ENCODE peak calls at places on chromosomes 12 and 14, in four cellular contexts. E, K, V and P are unnamed samples.

GRCh38 chr12:78194448-78194847 is 363.8 kb downstream of the NAV3 start:
- DNase-seq in E (no peak), K (no peak), V (no peak), P (no peak)

GRCh38 chr14:21014761-21015190 is 10.1 kb downstream of the NDRG2 start:
- DNase-seq in E (peak), K (peak), V (no peak), P (peak)

GRCh38 chr14:44846232-44846824 is 115.4 kb downstream of the KLHL28 start:
- DNase-seq in E (peak), K (peak), V (peak), P (peak)

GRCh38 chr14:68408680-68409079 is 384.2 kb downstream of the ZFP36L1 start:
- DNase-seq in E (no peak), K (no peak), V (no peak), P (no peak)

GRCh38 chr12:103994235-103994634 is 28.6 kb downstream of the TDG start:
- DNase-seq in E (no peak), K (no peak), V (no peak), P (no peak)

GRCh38 chr12:81270385-81270784 is 192.5 kb downstream of the ACSS3 start:
- DNase-seq in E (no peak), K (no peak), V (no peak), P (no peak)

GRCh38 chr12:26341481-26341880 is 146.1 kb downstream of the SSPN start:
- DNase-seq in E (no peak), K (no peak), V (no peak), P (no peak)

GRCh38 chr14:75982724-75983358 is 1.0 kb upstream of the TGFB3 start:
- DNase-seq in E (no peak), K (peak), V (no peak), P (no peak)

GRCh38 chr12:107512391-107512790 is 173.2 kb upstream of the PWP1 start:
- DNase-seq in E (no peak), K (no peak), V (no peak), P (no peak)

GRCh38 chr12:29039013-29039412 is 110.1 kb upstream of the FAR2 start:
- DNase-seq in E (no peak), K (no peak), V (no peak), P (no peak)

GRCh38 chr14:22168092-22168955 is 420.7 kb downstream of the DAD1 start:
- DNase-seq in E (no peak), K (no peak), V (no peak), P (no peak)

GRCh38 chr12:7869137-7869536 is 3.6 kb downstream of the SLC2A14 start:
- DNase-seq in E (no peak), K (no peak), V (no peak), P (no peak)

GRCh38 chr14:21894003-21894897 is 220.6 kb upstream of the OR4E1 start:
- DNase-seq in E (no peak), K (no peak), V (no peak), P (peak)

GRCh38 chr12:79121486-79121885 is 256.9 kb downstream of the SYT1 start:
- DNase-seq in E (no peak), K (no peak), V (no peak), P (no peak)

GRCh38 chr12:69714542-69714941 is 15.4 kb upstream of the BEST3 start:
- DNase-seq in E (no peak), K (no peak), V (no peak), P (no peak)

GRCh38 chr14:68182492-68182891 is 362.9 kb downstream of the RAD51B start:
- DNase-seq in E (peak), K (no peak), V (peak), P (no peak)

GRCh38 chr12:130514149-130514551 is 176.5 kb downstream of the PIWIL1 start:
- DNase-seq in E (no peak), K (no peak), V (no peak), P (no peak)

GRCh38 chr12:112962561-112962960 is 15.8 kb upstream of the OAS2 start:
- DNase-seq in E (no peak), K (no peak), V (no peak), P (no peak)

GRCh38 chr12:40444174-40444573 is 219.4 kb downstream of the LRRK2 start:
- DNase-seq in E (no peak), K (no peak), V (no peak), P (no peak)

GRCh38 chr12:110343921-110344555 is 59.5 kb downstream of the ANAPC7 start:
- DNase-seq in E (no peak), K (no peak), V (no peak), P (no peak)

GRCh38 chr12:82754856-82755255 is 68.2 kb downstream of the TMTC2 start:
- DNase-seq in E (no peak), K (no peak), V (no peak), P (no peak)

GRCh38 chr12:47200446-47200845 is 120.7 kb upstream of the AMIGO2 start:
- DNase-seq in E (no peak), K (no peak), V (no peak), P (no peak)

GRCh38 chr12:107402041-107403022 is 283.3 kb upstream of the PWP1 start:
- DNase-seq in E (no peak), K (peak), V (peak), P (peak)

GRCh38 chr12:54612216-54612750 is 22.4 kb downstream of the LACRT start:
- DNase-seq in E (no peak), K (no peak), V (no peak), P (no peak)

GRCh38 chr12:68521321-68521839 is 89.3 kb upstream of the RAP1B start:
- DNase-seq in E (no peak), K (no peak), V (no peak), P (no peak)

GRCh38 chr12:9702239-9702638 is 30.7 kb downstream of the CLECL1 start:
- DNase-seq in E (no peak), K (no peak), V (no peak), P (no peak)

GRCh38 chr12:93109794-93110203 is 180.7 kb upstream of the EEA1 start:
- DNase-seq in E (no peak), K (no peak), V (no peak), P (no peak)

GRCh38 chr12:12877789-12878455 is 13.4 kb upstream of the GPRC5A start:
- DNase-seq in E (no peak), K (no peak), V (no peak), P (no peak)

GRCh38 chr12:31006416-31007152 is 67.1 kb upstream of the DDX11 start:
- DNase-seq in E (no peak), K (no peak), V (no peak), P (no peak)

GRCh38 chr12:91331371-91331770 is 148.8 kb upstream of the DCN start:
- DNase-seq in E (no peak), K (no peak), V (no peak), P (no peak)

GRCh38 chr12:18998343-18999270 is 130.9 kb upstream of the PLEKHA5 start:
- DNase-seq in E (no peak), K (no peak), V (no peak), P (no peak)

GRCh38 chr12:47022296-47022695 is 57.1 kb upstream of the PCED1B start:
- DNase-seq in E (no peak), K (no peak), V (no peak), P (no peak)

GRCh38 chr12:87196329-87196728 is 832.9 kb downstream of the C12orf50 start:
- DNase-seq in E (no peak), K (no peak), V (no peak), P (no peak)

GRCh38 chr14:95267306-95267705 is 52.4 kb downstream of the CLMN start:
- DNase-seq in E (no peak), K (no peak), V (no peak), P (no peak)

GRCh38 chr12:32025906-32026305 is 66.7 kb downstream of the RESF1 start:
- DNase-seq in E (peak), K (no peak), V (no peak), P (no peak)

GRCh38 chr14:72736348-72736747 is 157.6 kb downstream of the DPF3 start:
- DNase-seq in E (no peak), K (peak), V (no peak), P (no peak)

GRCh38 chr12:40632933-40633332 is 59.3 kb upstream of the CNTN1 start:
- DNase-seq in E (no peak), K (no peak), V (no peak), P (no peak)

GRCh38 chr12:128920468-128920867 is 67.2 kb downstream of the GLT1D1 start:
- DNase-seq in E (no peak), K (no peak), V (no peak), P (no peak)

GRCh38 chr12:109730306-109731145 is 16.9 kb downstream of the FAM222A start:
- DNase-seq in E (no peak), K (no peak), V (no peak), P (no peak)

GRCh38 chr14:26855051-26855753 is 257.4 kb upstream of the NOVA1 start:
- DNase-seq in E (no peak), K (no peak), V (no peak), P (no peak)
- TF ChIP-seq SPI1 in E (no peak), K (no peak), V (no peak), P (no peak)

DNA sequence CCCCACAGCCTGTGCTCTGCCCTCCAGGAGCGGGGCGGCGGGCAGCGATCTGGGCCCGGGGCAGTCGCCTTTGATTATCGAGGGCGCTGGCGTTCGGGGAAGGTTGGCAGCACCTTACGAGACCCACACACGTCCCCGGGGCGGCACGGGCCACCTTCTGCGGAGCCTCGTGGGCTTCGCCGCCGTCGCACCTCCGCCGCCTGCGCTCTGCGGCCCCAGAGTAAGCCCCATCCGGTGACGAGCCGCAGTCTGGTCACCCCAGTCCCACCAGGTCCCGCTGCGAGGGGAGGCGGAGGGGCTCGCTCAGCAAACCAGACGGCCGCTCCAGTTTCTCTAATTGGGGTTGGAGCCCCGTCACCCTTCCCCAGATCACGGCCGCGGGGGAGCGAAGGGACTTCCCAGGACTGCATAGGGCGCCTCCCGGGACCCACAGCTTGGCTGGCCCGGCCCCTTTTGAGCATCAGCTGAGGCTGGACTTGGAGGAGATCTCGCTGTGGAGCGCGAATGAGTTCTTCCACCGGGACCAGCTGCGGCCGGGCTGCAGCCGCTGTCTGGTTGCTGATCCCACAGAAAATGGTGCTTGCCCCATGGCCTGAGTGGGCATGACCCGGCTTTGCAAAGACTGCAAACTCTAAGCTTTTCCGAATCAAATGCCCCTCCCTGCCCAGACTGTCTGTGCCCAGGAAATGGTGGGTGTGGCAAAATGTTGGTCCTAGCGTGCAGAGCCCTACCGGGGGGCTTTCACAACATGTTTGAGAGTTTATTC is 559 bp downstream of the LGALS3 start:
- DNase-seq in E (no peak), K (no peak), V (peak), P (no peak)
- TF ChIP-seq SPI1 in E (no peak), K (no peak), V (no peak), P (no peak)

DNA sequence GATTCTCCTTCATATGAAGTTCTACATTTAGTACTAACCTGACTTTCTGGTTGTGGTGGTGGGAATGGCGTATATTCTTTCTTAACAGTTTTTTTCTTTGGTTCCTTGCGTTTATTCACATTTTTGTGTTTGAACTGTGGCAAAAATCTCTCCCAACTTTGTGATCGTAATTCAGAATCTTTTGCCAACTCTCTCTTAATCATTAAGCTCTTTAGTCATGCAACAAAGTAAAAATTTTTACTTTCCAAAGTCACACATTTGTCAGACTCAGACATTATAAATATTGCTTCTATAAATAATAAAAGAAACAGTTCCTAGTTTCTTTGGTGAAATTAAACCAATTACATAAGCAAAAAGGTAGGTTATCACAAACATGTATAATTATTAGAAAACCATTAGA is 7.5 kb downstream of the KRR1 start:
- DNase-seq in E (no peak), K (no peak), V (no peak), P (no peak)
- TF ChIP-seq SPI1 in E (no peak), K (no peak), V (no peak), P (no peak)

GRCh38 chr14:30584058-30584630 is 25.2 kb downstream of the G2E3 start:
- DNase-seq in E (no peak), K (no peak), V (no peak), P (no peak)
- TF ChIP-seq SPI1 in E (no peak), K (no peak), V (no peak), P (no peak)

DNA sequence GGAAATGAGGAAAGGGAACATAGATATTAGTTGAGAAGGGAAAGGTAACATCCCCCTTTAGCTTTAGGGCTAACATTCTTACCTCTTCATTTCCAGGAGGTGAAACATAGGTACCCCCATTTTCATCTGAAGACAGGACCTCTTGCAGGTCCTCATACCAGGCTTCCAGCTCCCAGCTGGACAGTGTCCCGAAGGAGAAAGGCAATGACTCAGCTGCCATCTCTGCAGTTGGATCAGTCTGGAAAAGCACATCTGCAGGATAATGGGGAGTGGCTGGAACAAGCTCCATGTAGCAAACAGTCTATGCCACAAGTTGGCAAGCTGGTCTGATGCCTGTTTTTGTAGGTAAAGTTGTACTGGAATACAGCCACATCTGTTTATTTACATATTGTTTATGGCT is 3.1 kb downstream of the DDIT3 start:
- DNase-seq in E (no peak), K (no peak), V (no peak), P (no peak)
- TF ChIP-seq SPI1 in E (no peak), K (no peak), V (no peak), P (no peak)

GRCh38 chr14:103932791-103933490 is 4.7 kb downstream of the TDRD9 start:
- DNase-seq in E (no peak), K (no peak), V (no peak), P (peak)
- TF ChIP-seq SPI1 in E (no peak), K (no peak), V (no peak), P (no peak)

DNA sequence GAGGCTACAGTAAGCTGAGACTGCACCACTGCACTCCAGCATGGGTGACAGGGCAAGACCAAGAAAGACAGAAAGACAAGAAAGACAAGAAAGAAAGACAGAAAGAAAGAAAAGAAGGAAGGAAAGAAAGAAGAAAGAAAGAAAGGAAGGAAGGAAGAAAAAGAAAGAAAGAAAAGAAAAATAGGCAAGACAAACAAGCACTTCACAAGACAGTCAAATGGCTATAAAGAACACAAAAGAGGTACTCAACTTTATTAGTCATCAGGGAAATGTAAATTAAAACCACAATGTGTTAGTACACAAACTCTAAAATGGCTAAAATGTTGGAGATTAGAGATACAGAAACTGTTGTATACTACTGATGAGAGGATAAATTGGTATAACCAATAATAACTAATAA is 6.6 kb downstream of the ATXN3 start:
- DNase-seq in E (no peak), K (no peak), V (no peak), P (no peak)
- TF ChIP-seq SPI1 in E (no peak), K (no peak), V (no peak), P (no peak)

GRCh38 chr14:51962678-51963077 is 26.7 kb upstream of the RTRAF start:
- DNase-seq in E (no peak), K (no peak), V (no peak), P (no peak)
- TF ChIP-seq SPI1 in E (no peak), K (no peak), V (no peak), P (no peak)